ENCODE peak calls at places on chromosomes 1 and 21, in four cellular contexts. One of them, this sample, is unnamed.

GRCh38 chr1:25529518-25530347 is 13.7 kb upstream of the LDLRAP1 start:
- DNase-seq in transverse colon: no peak
- DNase-seq in heart right ventricle: no peak
- DNase-seq in right cardiac atrium: no peak
- DNase-seq in this sample: no peak

GRCh38 chr21:44892536-44893277 is 19.2 kb upstream of the PTTG1IP start:
- DNase-seq in transverse colon: peak; percentile 74
- DNase-seq in heart right ventricle: peak; percentile 74
- DNase-seq in right cardiac atrium: peak; percentile 64
- DNase-seq in this sample: no peak

GRCh38 chr1:159996653-159997052 is 35.1 kb downstream of the PIGM start:
- DNase-seq in transverse colon: no peak
- DNase-seq in heart right ventricle: no peak
- DNase-seq in right cardiac atrium: no peak
- DNase-seq in this sample: peak; percentile 26

GRCh38 chr1:39632491-39633417 is 6.7 kb downstream of the HEYL start:
- DNase-seq in transverse colon: peak; percentile 29
- DNase-seq in heart right ventricle: peak; percentile 85
- DNase-seq in right cardiac atrium: peak; percentile 85
- DNase-seq in this sample: no peak

GRCh38 chr1:198330982-198331620 is 174.3 kb downstream of the NEK7 start:
- DNase-seq in transverse colon: no peak
- DNase-seq in heart right ventricle: no peak
- DNase-seq in right cardiac atrium: no peak
- DNase-seq in this sample: no peak

GRCh38 chr1:221715321-221716169 is 26.3 kb downstream of the DUSP10 start:
- DNase-seq in transverse colon: no peak
- DNase-seq in heart right ventricle: no peak
- DNase-seq in right cardiac atrium: no peak
- DNase-seq in this sample: no peak

GRCh38 chr1:200279810-200280411 is 129.9 kb downstream of the ZNF281 start:
- DNase-seq in transverse colon: peak; percentile 66
- DNase-seq in heart right ventricle: no peak
- DNase-seq in right cardiac atrium: no peak
- DNase-seq in this sample: no peak

GRCh38 chr1:9852410-9853301 is 28.9 kb upstream of the CLSTN1 start:
- DNase-seq in transverse colon: no peak
- DNase-seq in heart right ventricle: no peak
- DNase-seq in right cardiac atrium: no peak
- DNase-seq in this sample: no peak

GRCh38 chr1:3987669-3988235 is 87.7 kb upstream of the C1orf174 start:
- DNase-seq in transverse colon: no peak
- DNase-seq in heart right ventricle: no peak
- DNase-seq in right cardiac atrium: no peak
- DNase-seq in this sample: no peak

GRCh38 chr1:164712131-164713031 is 153.4 kb downstream of the PBX1 start:
- DNase-seq in transverse colon: peak; percentile 37
- DNase-seq in heart right ventricle: peak; percentile 22
- DNase-seq in right cardiac atrium: peak; percentile 61
- DNase-seq in this sample: no peak

GRCh38 chr21:29238052-29238966 is 60.4 kb upstream of the BACH1 start:
- DNase-seq in transverse colon: no peak
- DNase-seq in heart right ventricle: no peak
- DNase-seq in right cardiac atrium: no peak
- DNase-seq in this sample: no peak

GRCh38 chr1:185396126-185396525 is 79.1 kb upstream of the IVNS1ABP start:
- DNase-seq in transverse colon: no peak
- DNase-seq in heart right ventricle: no peak
- DNase-seq in right cardiac atrium: no peak
- DNase-seq in this sample: no peak

GRCh38 chr1:11059166-11059989 is 440 bp downstream of the SRM start:
- DNase-seq in transverse colon: peak; percentile 21
- DNase-seq in heart right ventricle: no peak
- DNase-seq in right cardiac atrium: no peak
- DNase-seq in this sample: no peak

GRCh38 chr1:192795913-192796312 is 12.9 kb upstream of the RGS2 start:
- DNase-seq in transverse colon: no peak
- DNase-seq in heart right ventricle: no peak
- DNase-seq in right cardiac atrium: no peak
- DNase-seq in this sample: no peak

GRCh38 chr1:218553197-218553596 is 208.1 kb downstream of the TGFB2 start:
- DNase-seq in transverse colon: no peak
- DNase-seq in heart right ventricle: no peak
- DNase-seq in right cardiac atrium: no peak
- DNase-seq in this sample: no peak

GRCh38 chr1:66000033-66000637 is 207.4 kb downstream of the PDE4B start:
- DNase-seq in transverse colon: no peak
- DNase-seq in heart right ventricle: no peak
- DNase-seq in right cardiac atrium: no peak
- DNase-seq in this sample: no peak

GRCh38 chr1:241532864-241533263 is 686 bp downstream of the KMO start:
- DNase-seq in transverse colon: peak; percentile 44
- DNase-seq in heart right ventricle: no peak
- DNase-seq in right cardiac atrium: no peak
- DNase-seq in this sample: no peak
- H3K4me3 ChIP-seq in transverse colon: no peak overlapping the region
- H3K4me3 ChIP-seq in heart right ventricle: no peak overlapping the region
- H3K4me3 ChIP-seq in right cardiac atrium: no peak overlapping the region
- H3K4me3 ChIP-seq in this sample: no peak overlapping the region

GRCh38 chr1:72285074-72285425 is 2.7 kb upstream of the NEGR1 start:
- DNase-seq in transverse colon: no peak
- DNase-seq in heart right ventricle: no peak
- DNase-seq in right cardiac atrium: no peak
- DNase-seq in this sample: no peak
- H3K4me3 ChIP-seq in transverse colon: no peak overlapping the region
- H3K4me3 ChIP-seq in heart right ventricle: peak overlapping the region; percentile 66
- H3K4me3 ChIP-seq in right cardiac atrium: peak overlapping the region; percentile 57
- H3K4me3 ChIP-seq in this sample: peak overlapping the region; percentile 80

DNA sequence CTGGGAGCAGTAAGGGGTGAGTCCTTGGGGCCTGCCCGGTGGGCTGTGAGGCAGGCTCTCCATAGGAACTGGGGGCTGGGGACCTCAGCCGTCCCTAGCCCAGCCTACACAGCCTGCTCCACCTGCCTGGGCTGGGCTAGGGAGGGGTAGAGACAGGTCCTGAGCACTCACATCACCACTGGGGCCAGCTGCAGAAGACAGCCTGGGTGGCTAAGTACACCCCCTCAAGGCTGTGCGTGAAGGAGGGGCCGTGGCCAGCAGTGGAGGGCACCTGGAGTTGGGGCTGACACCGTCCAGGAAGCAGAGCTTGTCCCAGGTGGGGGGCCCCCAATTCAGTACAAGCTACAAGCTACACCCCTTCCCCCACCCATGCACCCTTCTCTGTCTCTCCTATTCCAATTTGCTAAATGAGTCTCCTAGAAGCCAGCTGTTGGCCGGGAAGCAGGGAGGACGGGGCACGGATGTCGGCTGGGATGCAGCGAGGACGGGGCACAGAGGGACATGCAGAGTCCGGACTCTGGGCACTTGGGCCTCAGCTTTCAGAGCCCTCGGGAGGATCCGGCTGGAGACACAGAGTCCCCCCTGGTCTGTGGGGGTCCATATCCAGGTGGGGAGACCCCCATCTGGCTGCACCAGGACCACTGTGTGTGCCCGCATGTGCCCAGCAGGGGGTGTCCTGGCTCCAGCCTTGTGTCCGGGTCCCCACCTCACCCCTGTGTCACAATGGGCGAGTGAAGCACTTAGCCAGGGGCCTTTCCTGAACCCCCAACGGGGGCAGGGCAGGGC is 1.8 kb downstream of the ISG15 start:
- DNase-seq in transverse colon: peak; percentile 19
- DNase-seq in heart right ventricle: peak; percentile 33
- DNase-seq in right cardiac atrium: peak; percentile 39
- DNase-seq in this sample: no peak
- H3K4me3 ChIP-seq in transverse colon: no peak overlapping the region
- H3K4me3 ChIP-seq in heart right ventricle: peak overlapping the region; percentile 54
- H3K4me3 ChIP-seq in right cardiac atrium: no peak overlapping the region
- H3K4me3 ChIP-seq in this sample: peak overlapping the region; percentile 65

GRCh38 chr1:13763991-13764390 is 64.0 kb downstream of the PRDM2 start:
- DNase-seq in transverse colon: no peak
- DNase-seq in heart right ventricle: no peak
- DNase-seq in right cardiac atrium: no peak
- DNase-seq in this sample: no peak

GRCh38 chr1:13762642-13763041 is 62.7 kb downstream of the PRDM2 start:
- DNase-seq in transverse colon: no peak
- DNase-seq in heart right ventricle: no peak
- DNase-seq in right cardiac atrium: no peak
- DNase-seq in this sample: no peak

GRCh38 chr1:13761883-13762282 is 61.9 kb downstream of the PRDM2 start:
- DNase-seq in transverse colon: no peak
- DNase-seq in heart right ventricle: no peak
- DNase-seq in right cardiac atrium: no peak
- DNase-seq in this sample: peak; percentile 17

GRCh38 chr1:13764533-13764932 is 64.5 kb downstream of the PRDM2 start:
- DNase-seq in transverse colon: no peak
- DNase-seq in heart right ventricle: no peak
- DNase-seq in right cardiac atrium: no peak
- DNase-seq in this sample: no peak

GRCh38 chr1:13763264-13763663 is 63.3 kb downstream of the PRDM2 start:
- DNase-seq in transverse colon: no peak
- DNase-seq in heart right ventricle: no peak
- DNase-seq in right cardiac atrium: no peak
- DNase-seq in this sample: no peak
- H3K4me3 ChIP-seq in transverse colon: no peak overlapping the region
- H3K4me3 ChIP-seq in heart right ventricle: no peak overlapping the region
- H3K4me3 ChIP-seq in right cardiac atrium: no peak overlapping the region
- H3K4me3 ChIP-seq in this sample: no peak overlapping the region

GRCh38 chr1:115655916-115656315 is 14.1 kb downstream of the VANGL1 start:
- DNase-seq in transverse colon: no peak
- DNase-seq in heart right ventricle: no peak
- DNase-seq in right cardiac atrium: no peak
- DNase-seq in this sample: no peak

GRCh38 chr1:115656461-115657077 is 14.8 kb downstream of the VANGL1 start:
- DNase-seq in transverse colon: no peak
- DNase-seq in heart right ventricle: no peak
- DNase-seq in right cardiac atrium: no peak
- DNase-seq in this sample: no peak

GRCh38 chr1:115655307-115655664 is 13.5 kb downstream of the VANGL1 start:
- DNase-seq in transverse colon: no peak
- DNase-seq in heart right ventricle: no peak
- DNase-seq in right cardiac atrium: no peak
- DNase-seq in this sample: no peak

GRCh38 chr1:115660151-115660550 is 18.4 kb downstream of the VANGL1 start:
- DNase-seq in transverse colon: no peak
- DNase-seq in heart right ventricle: no peak
- DNase-seq in right cardiac atrium: no peak
- DNase-seq in this sample: no peak

DNA sequence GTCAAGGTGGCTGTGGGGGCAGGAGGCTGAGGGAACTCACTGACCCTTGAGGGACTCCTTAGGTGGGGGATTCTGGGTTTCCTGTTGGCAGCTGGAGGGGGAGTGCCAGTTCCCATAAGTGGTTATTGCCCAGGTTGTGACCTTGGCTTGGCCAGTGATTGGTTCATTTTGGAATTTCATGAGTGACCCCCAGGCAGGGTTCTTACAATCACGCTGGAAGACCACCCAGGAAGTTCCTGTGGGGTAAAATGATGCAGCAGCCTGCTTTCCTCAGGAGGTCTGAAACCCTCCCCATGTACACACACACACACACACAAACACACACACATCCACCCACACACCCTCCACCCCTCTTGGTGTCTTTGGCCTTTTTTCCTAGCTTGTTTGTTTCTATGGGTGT is 16.9 kb downstream of the VANGL1 start:
- DNase-seq in transverse colon: no peak
- DNase-seq in heart right ventricle: no peak
- DNase-seq in right cardiac atrium: no peak
- DNase-seq in this sample: no peak
- H3K4me3 ChIP-seq in transverse colon: no peak overlapping the region
- H3K4me3 ChIP-seq in heart right ventricle: no peak overlapping the region
- H3K4me3 ChIP-seq in right cardiac atrium: no peak overlapping the region
- H3K4me3 ChIP-seq in this sample: no peak overlapping the region

DNA sequence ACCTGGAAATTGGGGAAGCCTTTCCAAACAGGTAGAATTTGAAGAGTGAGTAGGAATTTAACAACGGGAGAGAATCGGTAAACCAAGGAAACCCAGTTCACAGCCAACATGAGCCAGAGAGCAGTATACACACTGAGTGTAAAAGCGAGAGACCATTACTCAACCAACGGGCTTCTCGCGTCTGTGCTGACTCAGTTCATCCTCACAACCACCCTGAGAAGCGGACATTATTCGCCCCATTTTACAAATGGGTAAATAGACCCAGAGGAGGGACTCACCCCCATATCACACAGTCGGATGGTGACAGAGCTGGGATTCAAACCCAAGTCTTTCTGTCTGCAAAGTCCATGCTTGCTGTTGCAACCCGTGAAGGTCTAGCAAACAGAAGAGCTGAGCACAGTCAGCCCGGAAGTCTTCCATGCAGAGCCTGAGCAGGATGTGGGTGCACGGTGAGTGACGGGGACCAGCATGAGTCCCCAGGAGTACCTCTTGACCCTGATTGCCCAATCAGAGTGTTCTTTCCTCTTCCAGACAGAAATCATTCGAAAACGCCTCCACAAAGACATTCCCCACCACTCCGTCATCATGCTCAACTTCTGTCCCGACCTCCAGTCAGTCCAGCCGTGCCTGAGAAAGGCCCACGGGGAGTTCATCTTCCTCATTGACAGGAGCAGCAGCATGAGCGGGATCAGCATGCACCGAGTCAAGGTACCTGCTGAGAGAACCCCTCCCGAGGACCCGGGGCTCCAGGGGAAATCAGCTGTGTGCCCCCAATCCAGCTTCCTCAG is 32.3 kb downstream of the VWA5B1 start:
- DNase-seq in transverse colon: peak; percentile 19
- DNase-seq in heart right ventricle: no peak
- DNase-seq in right cardiac atrium: no peak
- DNase-seq in this sample: no peak
- H3K4me3 ChIP-seq in transverse colon: no peak overlapping the region
- H3K4me3 ChIP-seq in heart right ventricle: no peak overlapping the region
- H3K4me3 ChIP-seq in right cardiac atrium: no peak overlapping the region
- H3K4me3 ChIP-seq in this sample: no peak overlapping the region

GRCh38 chr1:20261095-20261494 is 29.6 kb upstream of the VWA5B1 start:
- DNase-seq in transverse colon: no peak
- DNase-seq in heart right ventricle: no peak
- DNase-seq in right cardiac atrium: no peak
- DNase-seq in this sample: no peak
- H3K4me3 ChIP-seq in transverse colon: no peak overlapping the region
- H3K4me3 ChIP-seq in heart right ventricle: no peak overlapping the region
- H3K4me3 ChIP-seq in right cardiac atrium: no peak overlapping the region
- H3K4me3 ChIP-seq in this sample: no peak overlapping the region

This sample was measured in esophagus muscularis mucosa.